ENCODE peak calls at places on chromosomes 2 and 18, in nine cellular contexts. U, R, G, Q, A, K, C, W and M are unnamed samples.

GRCh38 chr2:118388771-118389170 is 300.5 kb downstream of the INSIG2 start:
- DNase-seq in U (no peak), R (no peak), G (no peak), Q (no peak), A (no peak), K (no peak), C (peak; percentile 67), W (no peak), M (no peak)

GRCh38 chr18:26631135-26631534 is 82.8 kb upstream of the KCTD1 start:
- DNase-seq in U (no peak), R (no peak), G (no peak), Q (no peak), A (no peak), K (no peak), C (no peak), W (no peak), M (no peak)

GRCh38 chr2:164554487-164554886 is 66.8 kb downstream of the GRB14 start:
- DNase-seq in U (no peak), R (no peak), G (no peak), Q (no peak), A (no peak), K (no peak), C (peak; percentile 23), W (peak; percentile 57), M (no peak)

GRCh38 chr2:164771897-164772296 is 69.7 kb downstream of the COBLL1 start:
- DNase-seq in U (no peak), R (no peak), G (no peak), Q (no peak), A (no peak), K (no peak), C (no peak), W (peak; percentile 32), M (no peak)

GRCh38 chr2:240287496-240288086 is 147.1 kb upstream of the OTOS start:
- DNase-seq in U (no peak), R (peak; percentile 62), G (no peak), Q (no peak), A (no peak), K (no peak), C (no peak), W (no peak), M (no peak)

GRCh38 chr2:199303814-199304213 is 153.9 kb downstream of the SATB2 start:
- DNase-seq in U (no peak), R (no peak), G (peak; percentile 35), Q (no peak), A (no peak), K (no peak), C (peak; percentile 100), W (peak; percentile 59), M (no peak)

GRCh38 chr18:8478166-8478967 is 130.9 kb upstream of the RAB12 start:
- DNase-seq in U (peak; percentile 67), R (peak; percentile 77), G (no peak), Q (no peak), A (peak; percentile 62), K (peak; percentile 44), C (peak; percentile 21), W (peak; percentile 79), M (peak; percentile 54)

GRCh38 chr2:45172993-45173392 is 163.7 kb upstream of the SIX2 start:
- DNase-seq in U (no peak), R (no peak), G (no peak), Q (no peak), A (no peak), K (no peak), C (no peak), W (no peak), M (no peak)

GRCh38 chr18:44170208-44170880 is 510.3 kb upstream of the SETBP1 start:
- DNase-seq in U (no peak), R (no peak), G (no peak), Q (no peak), A (no peak), K (no peak), C (peak; percentile 43), W (no peak), M (no peak)

GRCh38 chr18:68429809-68430208 is 285.1 kb downstream of the TMX3 start:
- DNase-seq in U (no peak), R (no peak), G (no peak), Q (no peak), A (no peak), K (no peak), C (peak; percentile 40), W (no peak), M (no peak)

GRCh38 chr18:13266208-13267100 is 47.9 kb downstream of the LDLRAD4 start:
- DNase-seq in U (no peak), R (no peak), G (peak; percentile 71), Q (no peak), A (peak; percentile 61), K (peak; percentile 55), C (no peak), W (no peak), M (peak; percentile 68)

GRCh38 chr2:59182249-59182648 is 941.1 kb upstream of the FANCL start:
- DNase-seq in U (peak; percentile 50), R (peak; percentile 52), G (no peak), Q (no peak), A (no peak), K (no peak), C (peak; percentile 3), W (peak; percentile 72), M (no peak)

GRCh38 chr2:37283207-37283606 is 41.4 kb downstream of the PRKD3 start:
- DNase-seq in U (no peak), R (no peak), G (no peak), Q (no peak), A (no peak), K (no peak), C (peak; percentile 93), W (no peak), M (no peak)

GRCh38 chr2:150211164-150211631 is 276.3 kb downstream of the RND3 start:
- DNase-seq in U (no peak), R (no peak), G (no peak), Q (no peak), A (no peak), K (no peak), C (peak; percentile 88), W (no peak), M (no peak)

GRCh38 chr18:76367168-76367785 is 127.8 kb downstream of the ZNF516 start:
- DNase-seq in U (no peak), R (no peak), G (no peak), Q (no peak), A (no peak), K (no peak), C (no peak), W (no peak), M (no peak)

GRCh38 chr18:53906681-53907080 is 317.8 kb downstream of the MBD2 start:
- DNase-seq in U (no peak), R (no peak), G (no peak), Q (no peak), A (no peak), K (peak; percentile 23), C (peak; percentile 73), W (no peak), M (no peak)

GRCh38 chr2:216849987-216850386 is 9.9 kb downstream of the TNP1 start:
- DNase-seq in U (no peak), R (no peak), G (peak; percentile 72), Q (no peak), A (peak; percentile 69), K (peak; percentile 68), C (peak; percentile 49), W (no peak), M (no peak)

GRCh38 chr2:153819501-153819900 is 52.2 kb upstream of the GALNT13 start:
- DNase-seq in U (peak; percentile 16), R (no peak), G (no peak), Q (no peak), A (no peak), K (no peak), C (no peak), W (peak; percentile 63), M (no peak)

GRCh38 chr2:131023758-131024157 is 69.5 kb downstream of the FAM168B start:
- DNase-seq in U (no peak), R (no peak), G (no peak), Q (no peak), A (no peak), K (no peak), C (no peak), W (no peak), M (no peak)

GRCh38 chr2:94759211-94759610 is 112.0 kb upstream of the TEKT4 start:
- DNase-seq in U (no peak), R (no peak), G (no peak), Q (no peak), A (peak; percentile 46), K (no peak), C (no peak), W (no peak), M (no peak)

GRCh38 chr2:63662028-63662804 is 73.5 kb downstream of the MDH1 start:
- DNase-seq in U (no peak), R (no peak), G (no peak), Q (no peak), A (no peak), K (no peak), C (peak; percentile 61), W (peak; percentile 95), M (no peak)

GRCh38 chr2:44933434-44933951 is 8.0 kb upstream of the SIX3 start:
- DNase-seq in U (no peak), R (peak; percentile 58), G (no peak), Q (no peak), A (no peak), K (no peak), C (no peak), W (no peak), M (no peak)

GRCh38 chr2:159075726-159076125 is 107.3 kb downstream of the TANC1 start:
- DNase-seq in U (no peak), R (no peak), G (no peak), Q (no peak), A (no peak), K (no peak), C (peak; percentile 67), W (no peak), M (no peak)
- H3K4me1 ChIP-seq in U (no peaks in the 10 kb centered on the region), R (peaks cover 23% of the 10 kb centered on the region), G (no peaks in the 10 kb centered on the region), Q (peaks cover 25% of the 10 kb centered on the region), A (peaks cover 12% of the 10 kb centered on the region), K (peaks cover 73% of the 10 kb centered on the region), C (peaks cover 29% of the 10 kb centered on the region), W (no peaks in the 10 kb centered on the region), M (peaks cover 9% of the 10 kb centered on the region)

DNA sequence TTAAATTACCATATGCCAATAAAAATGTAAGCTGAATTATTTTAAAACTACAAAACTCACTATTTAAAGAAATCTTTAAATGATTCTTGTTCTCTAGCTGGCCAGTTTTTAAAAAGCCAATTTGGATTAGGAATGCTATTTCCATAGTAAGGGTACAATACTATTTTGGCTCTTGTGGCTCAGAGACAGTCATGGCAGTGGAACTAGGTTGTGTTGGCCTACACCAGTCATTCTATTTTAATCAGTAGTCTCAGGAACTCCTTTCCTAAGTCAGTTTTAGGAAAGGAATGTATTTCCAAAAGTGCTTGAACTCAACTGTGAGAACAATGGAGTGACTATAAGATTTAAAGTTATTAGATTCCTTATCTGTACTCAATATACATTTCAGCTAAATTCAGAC is 5.9 kb downstream of the BOLL start:
- DNase-seq in U (no peak), R (no peak), G (no peak), Q (no peak), A (no peak), K (no peak), C (no peak), W (no peak), M (no peak)
- H3K4me1 ChIP-seq in U (no peaks in the 10 kb centered on the region), R (no peaks in the 10 kb centered on the region), G (no peaks in the 10 kb centered on the region), Q (no peaks in the 10 kb centered on the region), A (no peaks in the 10 kb centered on the region), K (no peaks in the 10 kb centered on the region), C (no peaks in the 10 kb centered on the region), W (no peaks in the 10 kb centered on the region), M (no peaks in the 10 kb centered on the region)

GRCh38 chr2:172085460-172086159 is at the start of gene DLX1:
- DNase-seq in U (no peak), R (peak; percentile 71), G (no peak), Q (no peak), A (no peak), K (no peak), C (no peak), W (no peak), M (no peak)
- H3K4me1 ChIP-seq in U (peaks cover 8% of the 10 kb centered on the region), R (no peaks in the 10 kb centered on the region), G (peaks cover 25% of the 10 kb centered on the region), Q (peaks cover 34% of the 10 kb centered on the region), A (peaks cover 4% of the 10 kb centered on the region), K (peaks cover 47% of the 10 kb centered on the region), C (peaks cover 6% of the 10 kb centered on the region), W (no peaks in the 10 kb centered on the region), M (peaks cover 46% of the 10 kb centered on the region)

GRCh38 chr2:433216-433615 is 145.3 kb upstream of the ALKAL2 start:
- DNase-seq in U (no peak), R (no peak), G (no peak), Q (no peak), A (no peak), K (no peak), C (no peak), W (no peak), M (no peak)
- H3K4me1 ChIP-seq in U (no peaks in the 10 kb centered on the region), R (no peaks in the 10 kb centered on the region), G (no peaks in the 10 kb centered on the region), Q (no peaks in the 10 kb centered on the region), A (peaks cover 2% of the 10 kb centered on the region), K (no peaks in the 10 kb centered on the region), C (no peaks in the 10 kb centered on the region), W (no peaks in the 10 kb centered on the region), M (no peaks in the 10 kb centered on the region)